ENCODE peak calls at places on chromosomes 11 and 22, in four cellular contexts. R is IMR-90, O is right lobe of liver, D is A549. G is an unnamed sample. For H3K4me1, the result is how much of the 10 kb centered on the place peaks cover.

GRCh38 chr11:22734628-22735345 is 68.4 kb downstream of the GAS2 start:
- DNase-seq in R (no peak), D (no peak), O (no peak), G (no peak)

GRCh38 chr11:61293869-61294716 is 1.0 kb downstream of the VWCE start:
- DNase-seq in R (peak), D (peak), O (no peak), G (peak)

GRCh38 chr22:25364281-25364680 is 144.8 kb downstream of the CRYBB2 start:
- DNase-seq in R (no peak), D (no peak), O (no peak), G (no peak)

GRCh38 chr11:130121430-130121978 is 38.1 kb upstream of the ST14 start:
- DNase-seq in O (no peak), R (peak), D (no peak), G (no peak)

GRCh38 chr22:22348815-22349454 is 104.3 kb downstream of the VPREB1 start:
- DNase-seq in R (no peak), D (no peak), O (no peak), G (no peak)

GRCh38 chr11:86575927-86576326 is 96.5 kb downstream of the ME3 start:
- DNase-seq in R (no peak), O (no peak), D (no peak), G (no peak)

GRCh38 chr11:69299572-69299971 is 5.6 kb downstream of the MYEOV start:
- DNase-seq in R (no peak), O (no peak), D (no peak), G (no peak)

GRCh38 chr11:129354688-129355087 is 21.0 kb upstream of the BARX2 start:
- DNase-seq in O (no peak), D (no peak), R (no peak), G (no peak)

GRCh38 chr22:47065756-47066615 is 303.5 kb downstream of the TBC1D22A start:
- DNase-seq in R (peak), D (no peak), O (no peak), G (no peak)

GRCh38 chr11:110128161-110128560 is 35.0 kb downstream of the ZC3H12C start:
- DNase-seq in O (no peak), D (no peak), R (peak), G (no peak)

GRCh38 chr11:72239849-72240460 is 4.0 kb downstream of the PHOX2A start:
- DNase-seq in O (peak), R (no peak), D (no peak), G (peak)

GRCh38 chr22:26977741-26978140 is 320.4 kb downstream of the MIAT start:
- DNase-seq in R (no peak), O (no peak), D (no peak), G (no peak)

GRCh38 chr11:3105791-3106735 is 48.8 kb upstream of the CARS1 start:
- DNase-seq in R (no peak), O (no peak), D (no peak), G (no peak)

GRCh38 chr11:118918686-118919280 is 6.9 kb downstream of the BCL9L start:
- DNase-seq in O (no peak), R (peak), D (peak), G (no peak)

GRCh38 chr11:71246559-71246958 is 5.8 kb downstream of the SHANK2 start:
- DNase-seq in O (no peak), D (no peak), R (no peak), G (no peak)

GRCh38 chr11:9169595-9170295 is 78.3 kb upstream of the SCUBE2 start:
- DNase-seq in R (peak), O (no peak), D (peak), G (no peak)

GRCh38 chr22:40043086-40043485 is 48.3 kb downstream of the FAM83F start:
- DNase-seq in O (no peak), D (no peak), R (no peak), G (no peak)

GRCh38 chr11:75430692-75431532 is 2.1 kb downstream of the KLHL35 start:
- DNase-seq in R (no peak), D (no peak), O (no peak), G (no peak)

GRCh38 chr22:42947211-42947990 is 67.5 kb downstream of the PACSIN2 start:
- DNase-seq in D (peak), R (peak), O (peak), G (peak)

GRCh38 chr11:45885274-45885920 is at the start of gene MAPK8IP1:
- DNase-seq in O (peak), R (no peak), D (peak), G (peak)

GRCh38 chr11:119779195-119780071 is 50.4 kb upstream of the NECTIN1 start:
- DNase-seq in O (peak), R (no peak), D (no peak), G (peak)

GRCh38 chr11:128294685-128295079 is 292.7 kb downstream of the ETS1 start:
- DNase-seq in D (no peak), O (no peak), R (peak), G (no peak)

GRCh38 chr11:40337118-40337517 is 1122.3 kb downstream of the LRRC4C start:
- DNase-seq in O (no peak), R (peak), D (no peak), G (no peak)

GRCh38 chr11:19393941-19394340 is 153.2 kb upstream of the E2F8 start:
- DNase-seq in R (peak), O (no peak), D (no peak), G (no peak)

GRCh38 chr22:29470159-29470855 is 9.7 kb upstream of the NEFH start:
- DNase-seq in D (peak), O (no peak), R (peak), G (peak)

GRCh38 chr11:113685650-113686349 is 20.3 kb downstream of the TMPRSS5 start:
- DNase-seq in R (no peak), O (no peak), D (no peak), G (no peak)

GRCh38 chr11:6586434-6587359 is 16.7 kb downstream of the RRP8 start:
- DNase-seq in D (no peak), R (no peak), O (no peak), G (peak)

GRCh38 chr11:125224391-125225015 is 60.0 kb downstream of the PKNOX2 start:
- DNase-seq in O (peak), D (no peak), R (peak), G (no peak)

GRCh38 chr11:20762112-20762511 is 92.7 kb downstream of the NELL1 start:
- DNase-seq in R (no peak), D (no peak), O (no peak), G (no peak)

GRCh38 chr11:35474677-35475076 is 50.7 kb downstream of the PAMR1 start:
- DNase-seq in R (no peak), O (no peak), D (no peak), G (no peak)

GRCh38 chr22:30212996-30213441 is 33.5 kb downstream of the LIF start:
- DNase-seq in O (no peak), D (no peak), R (no peak), G (no peak)

GRCh38 chr11:95065336-95065735 is 1.4 kb upstream of the SRSF8 start:
- DNase-seq in R (no peak), D (no peak), O (no peak), G (no peak)

GRCh38 chr11:116544721-116545120 is 228.1 kb downstream of the BUD13 start:
- DNase-seq in D (no peak), R (no peak), O (no peak), G (no peak)

GRCh38 chr22:22123960-22124278 is 120.7 kb upstream of the VPREB1 start:
- DNase-seq in D (no peak), R (no peak), O (no peak), G (no peak)

GRCh38 chr11:13247606-13248320 is 29.8 kb upstream of the BMAL1 start:
- DNase-seq in R (no peak), O (no peak), D (no peak), G (no peak)

GRCh38 chr11:13249177-13249576 is 28.4 kb upstream of the BMAL1 start:
- DNase-seq in R (no peak), O (no peak), D (no peak), G (no peak)

GRCh38 chr11:13251961-13252360 is 25.6 kb upstream of the BMAL1 start:
- DNase-seq in R (no peak), O (no peak), D (no peak), G (no peak)

GRCh38 chr11:13249992-13250391 is 27.6 kb upstream of the BMAL1 start:
- DNase-seq in O (no peak), R (no peak), D (peak), G (no peak)
- TF ChIP-seq CTCF in O (no peak), R (peak), D (peak), G (no peak)

GRCh38 chr11:65506316-65506769 is 7.5 kb downstream of the MALAT1 start:
- DNase-seq in D (no peak), O (peak), R (no peak), G (no peak)

GRCh38 chr11:65505434-65506315 is 6.8 kb downstream of the MALAT1 start:
- DNase-seq in D (peak), R (peak), O (peak), G (no peak)

GRCh38 chr11:65504671-65505433 is 6.0 kb downstream of the MALAT1 start:
- DNase-seq in O (peak), D (peak), R (peak), G (peak)

GRCh38 chr11:65503923-65504670 is 5.3 kb downstream of the MALAT1 start:
- DNase-seq in O (no peak), D (peak), R (peak), G (no peak)

GRCh38 chr11:65506770-65507485 is 8.1 kb downstream of the MALAT1 start:
- DNase-seq in R (peak), D (no peak), O (peak), G (peak)
- H3K4me1 ChIP-seq in R (under half), D (under half), O (under half), G (under half)

GRCh38 chr11:1889527-1889930 is 2.2 kb downstream of the PRR33 start:
- DNase-seq in D (no peak), O (no peak), R (no peak), G (no peak)
- TF ChIP-seq POLR2A in D (no peak), O (no peak), R (no peak), G (no peak)

GRCh38 chr11:135074397-135074998 is 662.5 kb upstream of the B3GAT1 start:
- DNase-seq in D (no peak), O (no peak), R (no peak), G (no peak)
- TF ChIP-seq CTCF in D (no peak), O (no peak), R (no peak), G (no peak)

GRCh38 chr11:64641596-64642417 is 50.8 kb downstream of the SLC22A12 start:
- DNase-seq in O (no peak), D (no peak), R (no peak), G (no peak)
- H3K4me1 ChIP-seq in O (under half), D (under half), R (under half), G (under half)

DNA sequence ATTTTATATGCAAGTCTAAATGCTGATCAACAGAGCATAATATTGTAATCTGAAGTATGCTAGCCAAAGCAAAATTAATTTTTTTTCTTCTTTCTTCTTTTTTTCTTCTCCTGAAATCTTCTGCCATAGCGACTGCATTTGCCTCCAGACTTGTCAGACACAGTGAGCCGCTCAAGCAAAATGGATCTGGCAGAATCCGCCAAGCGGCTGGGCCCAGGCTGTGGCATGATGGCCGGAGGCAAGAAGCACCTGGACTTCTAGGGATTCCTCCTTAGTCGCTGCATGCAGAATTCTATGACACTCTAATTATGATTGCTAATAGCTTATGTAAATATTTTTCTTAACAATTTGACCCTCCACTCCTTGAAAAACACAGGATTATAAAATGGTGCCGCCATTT is 27.9 kb downstream of the PAX6 start:
- DNase-seq in O (no peak), D (no peak), R (no peak), G (no peak)
- TF ChIP-seq POLR2A in O (no peak), D (no peak), R (no peak), G (no peak)

GRCh38 chr11:63747006-63747405 is 21.6 kb downstream of the ZFTA start:
- DNase-seq in R (peak), O (no peak), D (no peak), G (no peak)

GRCh38 chr11:63749624-63750023 is 19.0 kb downstream of the ZFTA start:
- DNase-seq in R (no peak), O (no peak), D (no peak), G (no peak)

GRCh38 chr11:63745304-63746170 is 23.0 kb downstream of the ZFTA start:
- DNase-seq in D (no peak), O (no peak), R (no peak), G (no peak)
- TF ChIP-seq CTCF in D (peak), O (peak), R (no peak), G (no peak)

DNA sequence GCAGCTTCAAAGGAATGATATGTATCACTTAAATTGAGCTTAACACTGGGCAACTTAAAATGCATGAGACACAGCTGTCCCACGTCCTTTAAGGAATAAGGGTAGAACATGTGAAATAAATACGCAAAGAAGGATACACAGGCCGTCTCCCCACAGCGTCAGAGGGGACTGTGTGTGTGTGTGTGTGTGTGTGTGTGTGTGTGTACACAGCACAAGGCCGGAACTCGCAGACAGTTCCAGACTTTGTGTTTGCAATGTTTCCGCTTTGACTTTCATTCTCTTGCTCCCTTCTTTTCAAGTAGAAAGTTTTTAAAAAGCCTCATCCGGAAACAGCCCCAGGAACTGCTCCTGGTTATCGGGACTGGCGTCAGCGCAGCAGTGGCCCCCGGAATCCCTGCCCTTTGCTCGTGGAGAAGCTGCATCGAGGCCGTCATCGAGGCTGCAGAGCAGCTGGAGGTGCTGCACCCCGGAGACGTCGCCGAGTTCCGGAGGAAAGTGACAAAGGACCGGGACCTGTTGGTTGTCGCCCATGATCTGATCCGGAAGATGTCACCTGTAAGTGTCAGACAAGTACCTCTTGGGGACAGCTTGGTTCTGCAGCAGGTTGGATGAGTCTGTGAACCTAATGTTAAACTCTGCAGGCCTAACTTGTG is 13.3 kb downstream of the FAM118A start:
- DNase-seq in R (no peak), D (no peak), O (peak), G (no peak)
- H3K4me1 ChIP-seq in R (under half), D (under half), O (under half), G (under half)

GRCh38 chr22:24179478-24180210 is 1.6 kb upstream of the SUSD2 start:
- DNase-seq in D (no peak), R (no peak), O (no peak), G (peak)

GRCh38 chr22:24180316-24181087 is 785 bp upstream of the SUSD2 start:
- DNase-seq in R (no peak), D (no peak), O (no peak), G (no peak)

GRCh38 chr22:24183321-24184031 is 2.2 kb downstream of the SUSD2 start:
- DNase-seq in O (no peak), D (no peak), R (no peak), G (no peak)

GRCh38 chr22:24181996-24182560 is 791 bp downstream of the SUSD2 start:
- DNase-seq in O (no peak), D (no peak), R (no peak), G (peak)

GRCh38 chr22:24181088-24181995 is at the start of gene SUSD2:
- DNase-seq in D (no peak), R (no peak), O (peak), G (peak)
- TF ChIP-seq POLR2A in D (no peak), R (no peak), O (no peak), G (no peak)

DNA sequence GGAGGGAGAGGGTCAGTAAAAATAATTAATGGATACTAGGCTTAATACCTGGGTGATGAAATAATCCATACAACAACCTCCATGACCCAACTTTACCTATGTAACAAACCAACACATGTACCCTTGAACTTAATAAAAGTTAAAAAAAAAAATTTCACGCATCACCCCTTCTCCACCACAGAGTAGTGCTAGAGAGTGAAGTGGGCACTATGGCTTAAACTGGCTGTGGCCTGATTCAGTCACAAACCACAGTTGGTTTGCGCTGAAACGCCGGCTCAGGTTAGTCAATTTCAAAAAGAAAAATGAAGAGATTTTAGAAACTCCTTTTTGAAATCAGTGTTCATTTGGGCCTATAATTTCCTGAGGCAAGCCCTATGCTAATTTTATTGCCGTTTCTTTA is 144.3 kb downstream of the TRPC6 start:
- DNase-seq in R (no peak), D (no peak), O (no peak), G (no peak)
- TF ChIP-seq CTCF in R (peak), D (no peak), O (no peak), G (no peak)